ENCODE peak calls at places on chromosomes 13 and 19, in five cellular contexts. One of them, this sample, is unnamed.

GRCh38 chr13:50060718-50061117 is 45.5 kb downstream of the KCNRG start:
- DNase-seq in NCI-H1092 treated with DMSO at 0.1 percent for 48 hours: no peak
- DNase-seq in Peyer's patch: no peak
- DNase-seq in colonic mucosa: no peak
- DNase-seq in stimulated activated CD8-positive, alpha-beta memory T cell treated with anti-CD3 and anti-CD28 coated beads, Interleukin-12 subunit alpha, Interleukin-12 subunit beta, amount 100 ng/mL, for 4 hours: no peak
- DNase-seq in this sample: no peak

GRCh38 chr19:39676004-39676403 is 20.3 kb downstream of the LGALS16 start:
- DNase-seq in NCI-H1092 treated with DMSO at 0.1 percent for 48 hours: no peak
- DNase-seq in Peyer's patch: no peak
- DNase-seq in colonic mucosa: no peak
- DNase-seq in stimulated activated CD8-positive, alpha-beta memory T cell treated with anti-CD3 and anti-CD28 coated beads, Interleukin-12 subunit alpha, Interleukin-12 subunit beta, amount 100 ng/mL, for 4 hours: no peak
- DNase-seq in this sample: no peak

GRCh38 chr19:54480048-54480447 is 7.0 kb upstream of the CDC42EP5 start:
- DNase-seq in NCI-H1092 treated with DMSO at 0.1 percent for 48 hours: no peak
- DNase-seq in Peyer's patch: no peak
- DNase-seq in colonic mucosa: no peak
- DNase-seq in stimulated activated CD8-positive, alpha-beta memory T cell treated with anti-CD3 and anti-CD28 coated beads, Interleukin-12 subunit alpha, Interleukin-12 subunit beta, amount 100 ng/mL, for 4 hours: no peak
- DNase-seq in this sample: no peak

GRCh38 chr13:101917833-101918755 is 465.6 kb downstream of the ITGBL1 start:
- DNase-seq in NCI-H1092 treated with DMSO at 0.1 percent for 48 hours: peak; percentile 99
- DNase-seq in Peyer's patch: no peak
- DNase-seq in colonic mucosa: no peak
- DNase-seq in stimulated activated CD8-positive, alpha-beta memory T cell treated with anti-CD3 and anti-CD28 coated beads, Interleukin-12 subunit alpha, Interleukin-12 subunit beta, amount 100 ng/mL, for 4 hours: no peak
- DNase-seq in this sample: no peak

GRCh38 chr13:99314640-99315176 is 7.5 kb upstream of the GPR183 start:
- DNase-seq in NCI-H1092 treated with DMSO at 0.1 percent for 48 hours: no peak
- DNase-seq in Peyer's patch: no peak
- DNase-seq in colonic mucosa: no peak
- DNase-seq in stimulated activated CD8-positive, alpha-beta memory T cell treated with anti-CD3 and anti-CD28 coated beads, Interleukin-12 subunit alpha, Interleukin-12 subunit beta, amount 100 ng/mL, for 4 hours: peak; percentile 39
- DNase-seq in this sample: no peak

GRCh38 chr19:3034845-3035541 is 5.9 kb upstream of the TLE2 start:
- DNase-seq in NCI-H1092 treated with DMSO at 0.1 percent for 48 hours: no peak
- DNase-seq in Peyer's patch: peak; percentile 66
- DNase-seq in colonic mucosa: no peak
- DNase-seq in stimulated activated CD8-positive, alpha-beta memory T cell treated with anti-CD3 and anti-CD28 coated beads, Interleukin-12 subunit alpha, Interleukin-12 subunit beta, amount 100 ng/mL, for 4 hours: no peak
- DNase-seq in this sample: no peak

GRCh38 chr19:54002495-54003315 is 11.3 kb downstream of the CACNG6 start:
- DNase-seq in NCI-H1092 treated with DMSO at 0.1 percent for 48 hours: no peak
- DNase-seq in Peyer's patch: no peak
- DNase-seq in colonic mucosa: no peak
- DNase-seq in stimulated activated CD8-positive, alpha-beta memory T cell treated with anti-CD3 and anti-CD28 coated beads, Interleukin-12 subunit alpha, Interleukin-12 subunit beta, amount 100 ng/mL, for 4 hours: no peak
- DNase-seq in this sample: no peak

GRCh38 chr19:16677060-16677459 is 16.1 kb downstream of the TMEM38A start:
- DNase-seq in NCI-H1092 treated with DMSO at 0.1 percent for 48 hours: no peak
- DNase-seq in Peyer's patch: no peak
- DNase-seq in colonic mucosa: no peak
- DNase-seq in stimulated activated CD8-positive, alpha-beta memory T cell treated with anti-CD3 and anti-CD28 coated beads, Interleukin-12 subunit alpha, Interleukin-12 subunit beta, amount 100 ng/mL, for 4 hours: no peak
- DNase-seq in this sample: no peak

GRCh38 chr13:113002206-113002821 is 33.3 kb downstream of the MCF2L start:
- DNase-seq in NCI-H1092 treated with DMSO at 0.1 percent for 48 hours: peak; percentile 87
- DNase-seq in Peyer's patch: no peak
- DNase-seq in colonic mucosa: no peak
- DNase-seq in stimulated activated CD8-positive, alpha-beta memory T cell treated with anti-CD3 and anti-CD28 coated beads, Interleukin-12 subunit alpha, Interleukin-12 subunit beta, amount 100 ng/mL, for 4 hours: no peak
- DNase-seq in this sample: peak; percentile 83

GRCh38 chr19:55508120-55508519 is 19.9 kb downstream of the SSC5D start:
- DNase-seq in NCI-H1092 treated with DMSO at 0.1 percent for 48 hours: no peak
- DNase-seq in Peyer's patch: no peak
- DNase-seq in colonic mucosa: no peak
- DNase-seq in stimulated activated CD8-positive, alpha-beta memory T cell treated with anti-CD3 and anti-CD28 coated beads, Interleukin-12 subunit alpha, Interleukin-12 subunit beta, amount 100 ng/mL, for 4 hours: no peak
- DNase-seq in this sample: no peak

GRCh38 chr13:98447881-98448641 is 128.8 kb downstream of the STK24 start:
- DNase-seq in NCI-H1092 treated with DMSO at 0.1 percent for 48 hours: no peak
- DNase-seq in Peyer's patch: no peak
- DNase-seq in colonic mucosa: no peak
- DNase-seq in stimulated activated CD8-positive, alpha-beta memory T cell treated with anti-CD3 and anti-CD28 coated beads, Interleukin-12 subunit alpha, Interleukin-12 subunit beta, amount 100 ng/mL, for 4 hours: no peak
- DNase-seq in this sample: no peak

GRCh38 chr13:49292742-49293498 is 45.2 kb downstream of the CDADC1 start:
- DNase-seq in NCI-H1092 treated with DMSO at 0.1 percent for 48 hours: peak; percentile 70
- DNase-seq in Peyer's patch: no peak
- DNase-seq in colonic mucosa: no peak
- DNase-seq in stimulated activated CD8-positive, alpha-beta memory T cell treated with anti-CD3 and anti-CD28 coated beads, Interleukin-12 subunit alpha, Interleukin-12 subunit beta, amount 100 ng/mL, for 4 hours: no peak
- DNase-seq in this sample: no peak

GRCh38 chr19:50830266-50831025 is 2.9 kb downstream of the KLK15 start:
- DNase-seq in NCI-H1092 treated with DMSO at 0.1 percent for 48 hours: no peak
- DNase-seq in Peyer's patch: peak; percentile 59
- DNase-seq in colonic mucosa: no peak
- DNase-seq in stimulated activated CD8-positive, alpha-beta memory T cell treated with anti-CD3 and anti-CD28 coated beads, Interleukin-12 subunit alpha, Interleukin-12 subunit beta, amount 100 ng/mL, for 4 hours: no peak
- DNase-seq in this sample: no peak

GRCh38 chr19:13156968-13157882 is 7.0 kb downstream of the IER2 start:
- DNase-seq in NCI-H1092 treated with DMSO at 0.1 percent for 48 hours: no peak
- DNase-seq in Peyer's patch: no peak
- DNase-seq in colonic mucosa: no peak
- DNase-seq in stimulated activated CD8-positive, alpha-beta memory T cell treated with anti-CD3 and anti-CD28 coated beads, Interleukin-12 subunit alpha, Interleukin-12 subunit beta, amount 100 ng/mL, for 4 hours: no peak
- DNase-seq in this sample: no peak

GRCh38 chr19:5369962-5370367 is 29.4 kb upstream of the PTPRS start:
- DNase-seq in NCI-H1092 treated with DMSO at 0.1 percent for 48 hours: no peak
- DNase-seq in Peyer's patch: peak; percentile 65
- DNase-seq in colonic mucosa: peak; percentile 56
- DNase-seq in stimulated activated CD8-positive, alpha-beta memory T cell treated with anti-CD3 and anti-CD28 coated beads, Interleukin-12 subunit alpha, Interleukin-12 subunit beta, amount 100 ng/mL, for 4 hours: peak; percentile 5
- DNase-seq in this sample: peak; percentile 63

GRCh38 chr19:31054430-31054829 is 294.8 kb downstream of the TSHZ3 start:
- DNase-seq in NCI-H1092 treated with DMSO at 0.1 percent for 48 hours: no peak
- DNase-seq in Peyer's patch: no peak
- DNase-seq in colonic mucosa: peak; percentile 35
- DNase-seq in stimulated activated CD8-positive, alpha-beta memory T cell treated with anti-CD3 and anti-CD28 coated beads, Interleukin-12 subunit alpha, Interleukin-12 subunit beta, amount 100 ng/mL, for 4 hours: peak; percentile 2
- DNase-seq in this sample: no peak

GRCh38 chr19:58059681-58060080 is 599 bp downstream of the ZNF135 start:
- DNase-seq in NCI-H1092 treated with DMSO at 0.1 percent for 48 hours: no peak
- DNase-seq in Peyer's patch: no peak
- DNase-seq in colonic mucosa: no peak
- DNase-seq in stimulated activated CD8-positive, alpha-beta memory T cell treated with anti-CD3 and anti-CD28 coated beads, Interleukin-12 subunit alpha, Interleukin-12 subunit beta, amount 100 ng/mL, for 4 hours: no peak
- DNase-seq in this sample: no peak

GRCh38 chr13:39245688-39246087 is 207.4 kb downstream of the NHLRC3 start:
- DNase-seq in NCI-H1092 treated with DMSO at 0.1 percent for 48 hours: no peak
- DNase-seq in Peyer's patch: no peak
- DNase-seq in colonic mucosa: no peak
- DNase-seq in stimulated activated CD8-positive, alpha-beta memory T cell treated with anti-CD3 and anti-CD28 coated beads, Interleukin-12 subunit alpha, Interleukin-12 subunit beta, amount 100 ng/mL, for 4 hours: no peak
- DNase-seq in this sample: no peak

GRCh38 chr19:33434886-33435705 is 61.6 kb downstream of the CEBPG start:
- DNase-seq in NCI-H1092 treated with DMSO at 0.1 percent for 48 hours: no peak
- DNase-seq in Peyer's patch: peak; percentile 44
- DNase-seq in colonic mucosa: no peak
- DNase-seq in stimulated activated CD8-positive, alpha-beta memory T cell treated with anti-CD3 and anti-CD28 coated beads, Interleukin-12 subunit alpha, Interleukin-12 subunit beta, amount 100 ng/mL, for 4 hours: no peak
- DNase-seq in this sample: no peak

GRCh38 chr19:18647807-18648206 is 11.0 kb downstream of the KLHL26 start:
- DNase-seq in NCI-H1092 treated with DMSO at 0.1 percent for 48 hours: no peak
- DNase-seq in Peyer's patch: no peak
- DNase-seq in colonic mucosa: no peak
- DNase-seq in stimulated activated CD8-positive, alpha-beta memory T cell treated with anti-CD3 and anti-CD28 coated beads, Interleukin-12 subunit alpha, Interleukin-12 subunit beta, amount 100 ng/mL, for 4 hours: no peak
- DNase-seq in this sample: no peak

GRCh38 chr19:40210919-40211318 is 7.3 kb downstream of the TTC9B start:
- DNase-seq in NCI-H1092 treated with DMSO at 0.1 percent for 48 hours: no peak
- DNase-seq in Peyer's patch: no peak
- DNase-seq in colonic mucosa: no peak
- DNase-seq in stimulated activated CD8-positive, alpha-beta memory T cell treated with anti-CD3 and anti-CD28 coated beads, Interleukin-12 subunit alpha, Interleukin-12 subunit beta, amount 100 ng/mL, for 4 hours: no peak
- DNase-seq in this sample: no peak

GRCh38 chr13:51764184-51765141 is 39.5 kb downstream of the DHRS12 start:
- DNase-seq in NCI-H1092 treated with DMSO at 0.1 percent for 48 hours: peak; percentile 52
- DNase-seq in Peyer's patch: peak; percentile 59
- DNase-seq in colonic mucosa: peak; percentile 50
- DNase-seq in stimulated activated CD8-positive, alpha-beta memory T cell treated with anti-CD3 and anti-CD28 coated beads, Interleukin-12 subunit alpha, Interleukin-12 subunit beta, amount 100 ng/mL, for 4 hours: peak; percentile 35
- DNase-seq in this sample: no peak

GRCh38 chr13:52845766-52846566 is 2.5 kb downstream of the PCDH8 start:
- DNase-seq in NCI-H1092 treated with DMSO at 0.1 percent for 48 hours: peak; percentile 50
- DNase-seq in Peyer's patch: peak; percentile 66
- DNase-seq in colonic mucosa: peak; percentile 45
- DNase-seq in stimulated activated CD8-positive, alpha-beta memory T cell treated with anti-CD3 and anti-CD28 coated beads, Interleukin-12 subunit alpha, Interleukin-12 subunit beta, amount 100 ng/mL, for 4 hours: no peak
- DNase-seq in this sample: no peak

GRCh38 chr13:95535243-95535642 is 17.3 kb upstream of the CLDN10 start:
- DNase-seq in NCI-H1092 treated with DMSO at 0.1 percent for 48 hours: peak; percentile 23
- DNase-seq in Peyer's patch: no peak
- DNase-seq in colonic mucosa: no peak
- DNase-seq in stimulated activated CD8-positive, alpha-beta memory T cell treated with anti-CD3 and anti-CD28 coated beads, Interleukin-12 subunit alpha, Interleukin-12 subunit beta, amount 100 ng/mL, for 4 hours: no peak
- DNase-seq in this sample: no peak

GRCh38 chr19:46925548-46925950 is 64.8 kb downstream of the ARHGAP35 start:
- DNase-seq in NCI-H1092 treated with DMSO at 0.1 percent for 48 hours: no peak
- DNase-seq in Peyer's patch: peak; percentile 55
- DNase-seq in colonic mucosa: peak; percentile 71
- DNase-seq in stimulated activated CD8-positive, alpha-beta memory T cell treated with anti-CD3 and anti-CD28 coated beads, Interleukin-12 subunit alpha, Interleukin-12 subunit beta, amount 100 ng/mL, for 4 hours: no peak
- DNase-seq in this sample: peak; percentile 43

GRCh38 chr19:5338661-5339469 is 1.7 kb downstream of the PTPRS start:
- DNase-seq in NCI-H1092 treated with DMSO at 0.1 percent for 48 hours: peak; percentile 52
- DNase-seq in Peyer's patch: no peak
- DNase-seq in colonic mucosa: no peak
- DNase-seq in stimulated activated CD8-positive, alpha-beta memory T cell treated with anti-CD3 and anti-CD28 coated beads, Interleukin-12 subunit alpha, Interleukin-12 subunit beta, amount 100 ng/mL, for 4 hours: no peak
- DNase-seq in this sample: no peak

GRCh38 chr19:34998777-34999497 is 1.2 kb upstream of the GRAMD1A start:
- DNase-seq in NCI-H1092 treated with DMSO at 0.1 percent for 48 hours: no peak
- DNase-seq in Peyer's patch: no peak
- DNase-seq in colonic mucosa: peak; percentile 25
- DNase-seq in stimulated activated CD8-positive, alpha-beta memory T cell treated with anti-CD3 and anti-CD28 coated beads, Interleukin-12 subunit alpha, Interleukin-12 subunit beta, amount 100 ng/mL, for 4 hours: no peak
- DNase-seq in this sample: peak; percentile 75

GRCh38 chr19:13652810-13653590 is 111.3 kb upstream of the MRI1 start:
- DNase-seq in NCI-H1092 treated with DMSO at 0.1 percent for 48 hours: no peak
- DNase-seq in Peyer's patch: no peak
- DNase-seq in colonic mucosa: no peak
- DNase-seq in stimulated activated CD8-positive, alpha-beta memory T cell treated with anti-CD3 and anti-CD28 coated beads, Interleukin-12 subunit alpha, Interleukin-12 subunit beta, amount 100 ng/mL, for 4 hours: no peak
- DNase-seq in this sample: no peak

GRCh38 chr13:49935171-49936084 is 712 bp downstream of the SPRYD7 start:
- DNase-seq in NCI-H1092 treated with DMSO at 0.1 percent for 48 hours: no peak
- DNase-seq in Peyer's patch: no peak
- DNase-seq in colonic mucosa: peak; percentile 67
- DNase-seq in stimulated activated CD8-positive, alpha-beta memory T cell treated with anti-CD3 and anti-CD28 coated beads, Interleukin-12 subunit alpha, Interleukin-12 subunit beta, amount 100 ng/mL, for 4 hours: peak; percentile 12
- DNase-seq in this sample: peak; percentile 28

GRCh38 chr19:2337329-2337707 is 8.8 kb downstream of the SPPL2B start:
- DNase-seq in NCI-H1092 treated with DMSO at 0.1 percent for 48 hours: no peak
- DNase-seq in Peyer's patch: no peak
- DNase-seq in colonic mucosa: no peak
- DNase-seq in stimulated activated CD8-positive, alpha-beta memory T cell treated with anti-CD3 and anti-CD28 coated beads, Interleukin-12 subunit alpha, Interleukin-12 subunit beta, amount 100 ng/mL, for 4 hours: no peak
- DNase-seq in this sample: peak; percentile 65

GRCh38 chr13:46492946-46493345 is 60.0 kb upstream of the LRCH1 start:
- DNase-seq in NCI-H1092 treated with DMSO at 0.1 percent for 48 hours: peak; percentile 28
- DNase-seq in Peyer's patch: no peak
- DNase-seq in colonic mucosa: no peak
- DNase-seq in stimulated activated CD8-positive, alpha-beta memory T cell treated with anti-CD3 and anti-CD28 coated beads, Interleukin-12 subunit alpha, Interleukin-12 subunit beta, amount 100 ng/mL, for 4 hours: no peak
- DNase-seq in this sample: peak; percentile 17

GRCh38 chr13:27921961-27922910 is 2.4 kb downstream of the PDX1 start:
- DNase-seq in NCI-H1092 treated with DMSO at 0.1 percent for 48 hours: no peak
- DNase-seq in Peyer's patch: no peak
- DNase-seq in colonic mucosa: no peak
- DNase-seq in stimulated activated CD8-positive, alpha-beta memory T cell treated with anti-CD3 and anti-CD28 coated beads, Interleukin-12 subunit alpha, Interleukin-12 subunit beta, amount 100 ng/mL, for 4 hours: no peak
- DNase-seq in this sample: no peak